ENCODE peak calls at places on chromosomes 2 and 18, in four cellular contexts. Q is WTC11, T is K562, W is SK-N-SH. A is an unnamed sample.

GRCh38 chr18:59040770-59041148 is 98.9 kb upstream of the SEC11C start:
- DNase-seq in W (no peak), Q (no peak), T (no peak), A (no peak)

GRCh38 chr2:175111200-175111657 is 56.8 kb downstream of the ATF2 start:
- DNase-seq in W (peak), T (peak), Q (no peak), A (peak)

GRCh38 chr2:163407296-163407695 is 328.5 kb downstream of the FIGN start:
- DNase-seq in Q (no peak), W (no peak), T (no peak), A (no peak)

GRCh38 chr2:241141214-241141770 is 8.0 kb downstream of the PASK start:
- DNase-seq in T (no peak), W (no peak), Q (no peak), A (no peak)

GRCh38 chr2:135850811-135851668 is 14.1 kb upstream of the LCT start:
- DNase-seq in W (no peak), Q (no peak), T (no peak), A (no peak)

GRCh38 chr2:67145851-67146250 is 251.3 kb upstream of the ETAA1 start:
- DNase-seq in T (no peak), Q (no peak), W (no peak), A (no peak)

GRCh38 chr18:21742323-21742687 is 1.7 kb downstream of the MIB1 start:
- DNase-seq in Q (no peak), T (no peak), W (no peak), A (no peak)

GRCh38 chr18:45059695-45060094 is 379.0 kb downstream of the SETBP1 start:
- DNase-seq in T (peak), W (no peak), Q (no peak), A (no peak)

GRCh38 chr2:100321881-100322820 is at the start of gene LONRF2:
- DNase-seq in W (peak), T (peak), Q (peak), A (no peak)

DNA sequence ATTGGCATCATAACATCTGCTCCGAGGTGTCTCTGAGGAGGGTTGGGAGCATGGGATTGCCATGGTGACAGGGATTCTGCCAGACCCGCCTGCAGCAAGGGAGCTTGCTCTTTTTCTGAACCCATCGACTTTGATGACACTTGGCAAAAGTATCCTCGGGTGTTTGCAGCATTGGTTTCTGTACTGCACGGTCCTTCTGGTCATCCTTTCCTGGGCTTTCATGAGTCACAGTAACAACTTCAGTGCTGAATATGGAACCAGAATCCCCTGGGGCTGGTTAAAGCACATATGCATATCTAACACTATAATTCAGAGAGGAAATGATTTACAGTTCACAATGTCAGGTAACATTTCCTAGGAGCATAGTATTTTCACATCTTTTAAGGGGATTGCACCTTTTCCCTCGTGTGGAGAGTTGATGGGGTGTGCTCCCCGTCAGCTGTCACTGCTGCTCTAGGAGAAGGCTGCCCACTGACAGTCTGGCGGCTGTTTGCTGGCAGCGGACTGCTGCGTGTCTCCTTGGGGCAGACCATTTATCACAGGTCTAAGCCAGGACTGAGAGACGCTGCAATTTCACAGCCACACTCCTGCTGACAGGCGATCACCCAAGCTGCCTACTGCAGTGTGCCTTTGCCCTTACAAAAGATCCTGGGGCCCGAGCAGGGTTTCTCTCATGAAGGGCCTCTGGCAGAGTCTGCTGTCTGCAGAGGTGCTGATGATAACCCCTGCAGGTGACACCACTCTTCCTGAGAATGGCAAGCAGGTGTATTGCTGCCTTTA is 425.3 kb downstream of the THSD7B start:
- DNase-seq in T (no peak), Q (no peak), W (peak), A (no peak)
- TF ChIP-seq USF1 in T (no peak), Q (no peak), W (no peak), A (no peak)

GRCh38 chr18:78295271-78295670 is 684.3 kb upstream of the SALL3 start:
- DNase-seq in W (no peak), Q (no peak), T (no peak), A (no peak)
- TF ChIP-seq USF1 in W (no peak), Q (no peak), T (no peak), A (no peak)

GRCh38 chr2:40103163-40103562 is 324.1 kb upstream of the THUMPD2 start:
- DNase-seq in Q (no peak), T (no peak), W (no peak), A (no peak)
- TF ChIP-seq USF1 in Q (no peak), T (no peak), W (no peak), A (no peak)

GRCh38 chr2:118169359-118170005 is 81.2 kb downstream of the INSIG2 start:
- DNase-seq in Q (no peak), T (no peak), W (no peak), A (no peak)
- TF ChIP-seq USF1 in Q (no peak), T (no peak), W (no peak), A (no peak)

DNA sequence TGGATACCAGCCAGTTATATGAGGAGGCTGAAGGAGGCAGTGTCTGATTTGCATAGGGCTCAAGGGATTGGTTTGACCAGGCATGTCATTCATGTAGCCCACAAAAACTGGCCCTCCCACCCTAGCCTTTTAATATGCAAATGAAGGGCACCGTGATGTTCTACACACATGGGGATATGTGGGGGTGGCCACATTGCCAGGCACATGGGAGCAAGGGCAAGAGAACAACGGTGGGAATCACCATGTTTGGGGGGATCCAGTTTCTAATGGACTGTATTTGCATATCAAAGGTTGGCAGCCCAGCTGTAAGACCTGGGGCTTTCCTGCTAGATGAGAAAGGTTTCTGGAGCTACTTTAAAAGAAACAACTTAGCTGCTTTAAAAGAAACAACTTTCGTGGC is 65.1 kb upstream of the SLC25A52 start:
- DNase-seq in W (no peak), Q (peak), T (no peak), A (peak)
- TF ChIP-seq USF1 in W (no peak), Q (no peak), T (no peak), A (no peak)

GRCh38 chr2:211175956-211176355 is 619.6 kb downstream of the CPS1 start:
- DNase-seq in T (no peak), Q (no peak), W (no peak), A (no peak)
- TF ChIP-seq USF1 in T (no peak), Q (no peak), W (no peak), A (no peak)

GRCh38 chr2:71067567-71068217 is 756 bp upstream of the NAGK start:
- DNase-seq in W (no peak), Q (peak), T (no peak), A (no peak)
- TF ChIP-seq USF1 in W (no peak), Q (no peak), T (no peak), A (no peak)

GRCh38 chr2:180247658-180248057 is 240.6 kb upstream of the CWC22 start:
- DNase-seq in Q (no peak), W (no peak), T (no peak), A (no peak)
- TF ChIP-seq USF1 in Q (no peak), W (no peak), T (no peak), A (no peak)

DNA sequence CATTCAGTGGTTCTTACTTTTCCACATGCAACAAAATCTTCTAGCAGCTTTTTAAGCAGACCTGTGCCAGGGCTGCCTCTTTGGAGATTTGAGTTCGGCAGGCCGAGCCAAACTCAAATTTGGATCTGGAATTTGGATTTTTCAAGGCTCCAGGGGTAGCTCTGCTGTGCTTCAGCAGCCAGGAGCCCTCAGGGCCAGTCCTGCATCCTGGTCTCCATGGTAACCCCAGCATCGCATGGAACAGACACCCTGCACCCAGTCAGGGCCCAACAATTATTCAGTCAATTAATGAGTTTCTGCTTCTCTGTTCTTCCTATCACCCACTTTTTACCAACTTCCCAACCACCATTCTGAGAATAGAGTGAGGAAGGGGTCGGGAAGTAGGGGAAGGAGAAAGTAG is 30.0 kb downstream of the EN1 start:
- DNase-seq in Q (no peak), T (no peak), W (no peak), A (no peak)
- TF ChIP-seq USF1 in Q (no peak), T (no peak), W (no peak), A (no peak)